ENCODE peak calls at places on chromosomes 11 and 22, in five cellular contexts. B, X, D, Y and V are unnamed samples.

GRCh38 chr11:102669664-102670063 is 35.9 kb downstream of the MMP27 start:
- DNase-seq in X (peak), Y (peak), B (no peak), D (no peak), V (no peak)

GRCh38 chr22:41782751-41783150 is 17.7 kb upstream of the CCDC134 start:
- DNase-seq in X (no peak), Y (no peak), D (no peak), B (no peak), V (no peak)

GRCh38 chr22:37674951-37675929 is at the start of gene LGALS1:
- DNase-seq in B (peak), Y (peak), X (peak), D (peak), V (peak)

GRCh38 chr11:67484847-67485311 is 2.1 kb downstream of the AIP start:
- DNase-seq in Y (no peak), D (no peak), X (no peak), B (no peak), V (no peak)

GRCh38 chr11:35967042-35967441 is 23.2 kb downstream of the LDLRAD3 start:
- DNase-seq in B (no peak), D (no peak), Y (no peak), X (no peak), V (no peak)

GRCh38 chr22:46114518-46115387 is 35.6 kb upstream of the PPARA start:
- DNase-seq in X (peak), B (no peak), D (no peak), Y (peak), V (no peak)

GRCh38 chr11:61333638-61334433 is 808 bp downstream of the TKFC start:
- DNase-seq in Y (no peak), X (no peak), B (no peak), D (no peak), V (no peak)

GRCh38 chr22:27919943-27920755 is 1.1 kb upstream of the PITPNB start:
- DNase-seq in B (peak), Y (peak), X (peak), D (no peak), V (no peak)

GRCh38 chr11:62144641-62145255 is 20.9 kb downstream of the INCENP start:
- DNase-seq in Y (no peak), D (no peak), X (no peak), B (no peak), V (no peak)

GRCh38 chr11:69297926-69298777 is 4.2 kb downstream of the MYEOV start:
- DNase-seq in X (peak), Y (peak), B (peak), D (no peak), V (peak)

GRCh38 chr11:44773351-44773965 is 46.7 kb downstream of the TSPAN18 start:
- DNase-seq in Y (no peak), B (no peak), X (no peak), D (no peak), V (no peak)

GRCh38 chr11:132685174-132685611 is 847.1 kb downstream of the OPCML start:
- DNase-seq in X (peak), Y (peak), B (peak), D (no peak), V (no peak)

GRCh38 chr11:118961189-118961588 is 5.1 kb downstream of the UPK2 start:
- DNase-seq in Y (no peak), D (no peak), B (no peak), X (no peak), V (no peak)

GRCh38 chr22:37098976-37099577 is 10.4 kb downstream of the TMPRSS6 start:
- DNase-seq in Y (no peak), X (no peak), B (no peak), D (no peak), V (no peak)

GRCh38 chr11:10490398-10491232 is 35.6 kb downstream of the AMPD3 start:
- DNase-seq in D (no peak), B (peak), Y (peak), X (peak), V (no peak)

GRCh38 chr22:28710889-28711285 is 30.7 kb downstream of the CHEK2 start:
- DNase-seq in B (no peak), Y (peak), D (no peak), X (peak), V (no peak)

GRCh38 chr22:44245867-44246266 is 65.1 kb downstream of the PARVG start:
- DNase-seq in D (no peak), B (no peak), X (no peak), Y (no peak), V (no peak)